ENCODE peak calls at places on chromosomes 12 and 14, in five cellular contexts. Y is fibroblast of pulmonary artery, C is bronchial epithelial cell, H is psoas muscle, Q is tibial artery. R is an unnamed sample.

GRCh38 chr12:38118632-38119031 is 197.9 kb upstream of the ALG10B start:
- DNase-seq in Y (no peak), Q (no peak), C (no peak), H (no peak), R (no peak)

GRCh38 chr12:98799411-98799810 is 154.3 kb downstream of the APAF1 start:
- DNase-seq in Y (no peak), C (no peak), Q (no peak), H (no peak), R (no peak)

GRCh38 chr12:121811434-121812319 is 7.9 kb downstream of the SETD1B start:
- DNase-seq in Q (no peak), H (peak), C (no peak), Y (peak), R (peak)

GRCh38 chr12:19669793-19670192 is 230.5 kb downstream of the AEBP2 start:
- DNase-seq in Q (no peak), H (no peak), C (peak), Y (no peak), R (no peak)

GRCh38 chr12:52217223-52217622 is 15.8 kb upstream of the KRT7 start:
- DNase-seq in C (peak), Y (no peak), Q (no peak), H (peak), R (peak)

GRCh38 chr14:92511472-92512247 is 1.9 kb upstream of the RIN3 start:
- DNase-seq in C (peak), H (no peak), Y (peak), Q (no peak), R (no peak)

GRCh38 chr14:92204792-92205191 is 83.0 kb downstream of the CPSF2 start:
- DNase-seq in Y (no peak), C (no peak), H (no peak), Q (no peak), R (no peak)

GRCh38 chr12:104314242-104314614 is 10.7 kb downstream of the EID3 start:
- DNase-seq in C (peak), Y (peak), Q (no peak), H (no peak), R (no peak)

GRCh38 chr14:72962829-72963312 is 36.6 kb downstream of the DCAF4 start:
- DNase-seq in C (peak), H (no peak), Y (peak), Q (no peak), R (peak)

GRCh38 chr12:120015313-120015712 is 26.3 kb downstream of the BICDL1 start:
- DNase-seq in Q (no peak), C (no peak), H (no peak), Y (no peak), R (no peak)

GRCh38 chr12:62400135-62400534 is 66.5 kb upstream of the MON2 start:
- DNase-seq in Y (no peak), Q (no peak), C (no peak), H (no peak), R (no peak)

GRCh38 chr12:98514984-98515367 is 414 bp upstream of the TMPO start:
- DNase-seq in Q (no peak), H (no peak), Y (no peak), C (no peak), R (no peak)

GRCh38 chr14:51454351-51454750 is 197.4 kb upstream of the FRMD6 start:
- DNase-seq in H (no peak), Q (no peak), C (no peak), Y (no peak), R (no peak)

GRCh38 chr14:53338192-53338591 is 185.1 kb upstream of the DDHD1 start:
- DNase-seq in H (no peak), Y (peak), C (no peak), Q (no peak), R (no peak)

GRCh38 chr12:9808531-9808930 is 18.8 kb upstream of the KLRF1 start:
- DNase-seq in Y (no peak), H (no peak), Q (no peak), C (peak), R (no peak)

GRCh38 chr12:122965356-122965755 is 907 bp downstream of the ABCB9 start:
- DNase-seq in H (no peak), Q (no peak), Y (no peak), C (no peak), R (no peak)

GRCh38 chr14:37251778-37252177 is 54.0 kb downstream of the MIPOL1 start:
- DNase-seq in Q (no peak), H (no peak), C (no peak), Y (no peak), R (no peak)

GRCh38 chr14:34374998-34375740 is 86.9 kb downstream of the SPTSSA start:
- DNase-seq in C (peak), H (no peak), Y (no peak), Q (no peak), R (no peak)

GRCh38 chr12:93243689-93244513 is 133.8 kb upstream of the NUDT4 start:
- DNase-seq in C (peak), Y (peak), Q (peak), H (no peak), R (peak)

GRCh38 chr12:89999699-90000505 is 291.3 kb upstream of the ATP2B1 start:
- DNase-seq in C (no peak), Q (no peak), Y (peak), H (no peak), R (no peak)

GRCh38 chr14:87883750-87884149 is 109.2 kb downstream of the GALC start:
- DNase-seq in H (no peak), Q (no peak), C (no peak), Y (no peak), R (no peak)

GRCh38 chr12:47742253-47742825 is 16.3 kb downstream of the RAPGEF3 start:
- DNase-seq in H (peak), C (peak), Q (peak), Y (peak), R (peak)

GRCh38 chr12:47744005-47744651 is 14.6 kb downstream of the RAPGEF3 start:
- DNase-seq in Q (no peak), H (no peak), Y (no peak), C (peak), R (no peak)

GRCh38 chr12:47741340-47741703 is 16.0 kb upstream of the ENDOU start:
- DNase-seq in Y (no peak), Q (peak), C (no peak), H (peak), R (peak)

GRCh38 chr12:47744778-47745436 is 13.8 kb downstream of the RAPGEF3 start:
- DNase-seq in Q (no peak), H (no peak), Y (no peak), C (no peak), R (no peak)

DNA sequence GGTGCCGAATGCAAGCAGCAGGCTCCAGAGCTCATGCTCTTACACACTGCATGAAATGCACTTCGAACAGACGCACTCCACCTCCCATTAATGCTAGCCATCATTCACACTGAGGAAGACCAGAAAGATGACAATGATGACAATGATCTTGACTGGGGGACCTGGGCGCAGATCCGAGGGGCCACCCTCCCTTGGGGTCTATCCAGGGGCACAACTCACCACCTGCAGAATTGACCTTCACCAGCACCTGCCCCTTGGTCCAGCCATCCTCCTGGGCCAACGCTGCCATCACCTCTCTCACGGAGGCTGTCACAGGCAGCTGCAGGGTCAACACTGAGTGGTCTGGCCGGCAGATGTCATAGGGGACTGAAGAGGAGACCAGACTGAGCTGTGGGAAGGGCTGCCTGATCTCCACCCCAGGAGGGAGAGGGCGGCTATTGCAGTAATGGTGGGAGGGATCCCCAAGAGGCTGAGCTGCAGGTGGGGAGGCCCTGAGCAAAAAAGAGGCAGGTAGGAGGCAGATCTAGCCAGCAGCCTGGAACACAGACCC is 15.3 kb downstream of the RAPGEF3 start:
- DNase-seq in Y (no peak), Q (no peak), C (no peak), H (no peak), R (no peak)
- H3K4me3 ChIP-seq in Y (no peak), Q (no peak), C (no peak), H (no peak), R (no peak)

GRCh38 chr12:31117203-31118011 is 43.7 kb downstream of the DDX11 start:
- DNase-seq in C (peak), Y (no peak), Q (no peak), H (no peak), R (peak)

GRCh38 chr12:31118347-31118830 is 44.7 kb downstream of the DDX11 start:
- DNase-seq in H (no peak), C (no peak), Y (no peak), Q (no peak), R (no peak)

GRCh38 chr12:31120392-31121008 is 46.8 kb downstream of the DDX11 start:
- DNase-seq in Q (no peak), C (no peak), H (no peak), Y (no peak), R (no peak)

GRCh38 chr12:31119531-31120211 is 46.0 kb downstream of the DDX11 start:
- DNase-seq in Y (no peak), H (no peak), Q (no peak), C (no peak), R (no peak)

GRCh38 chr12:31118831-31119530 is 45.3 kb downstream of the DDX11 start:
- DNase-seq in C (no peak), H (no peak), Y (no peak), Q (no peak), R (no peak)
- H3K4me3 ChIP-seq in C (no peak), H (peak), Y (no peak), Q (peak), R (no peak)

GRCh38 chr14:61567838-61568571 is 127.3 kb upstream of the HIF1A start:
- DNase-seq in Q (peak), H (no peak), C (no peak), Y (no peak), R (peak)
- H3K4me3 ChIP-seq in Q (peak), H (peak), C (no peak), Y (no peak), R (no peak)

GRCh38 chr12:111064982-111065381 is 144.6 kb upstream of the MYL2 start:
- DNase-seq in Q (no peak), H (no peak), C (no peak), Y (no peak), R (no peak)

GRCh38 chr12:111069886-111070285 is 149.5 kb upstream of the MYL2 start:
- DNase-seq in Q (no peak), H (no peak), C (no peak), Y (no peak), R (no peak)

GRCh38 chr12:111066744-111067437 is 146.5 kb upstream of the MYL2 start:
- DNase-seq in H (no peak), Y (no peak), C (peak), Q (no peak), R (peak)

GRCh38 chr12:111067498-111067897 is 147.1 kb upstream of the MYL2 start:
- DNase-seq in Q (no peak), Y (no peak), H (no peak), C (peak), R (no peak)

GRCh38 chr12:111068281-111068680 is 147.9 kb upstream of the MYL2 start:
- DNase-seq in Y (no peak), Q (no peak), C (no peak), H (no peak), R (no peak)
- H3K4me3 ChIP-seq in Y (no peak), Q (no peak), C (no peak), H (no peak), R (no peak)

GRCh38 chr12:96425973-96426372 is 25.7 kb upstream of the CDK17 start:
- DNase-seq in Y (peak), H (no peak), C (peak), Q (no peak), R (no peak)

GRCh38 chr12:96424601-96425000 is 24.4 kb upstream of the CDK17 start:
- DNase-seq in C (no peak), Y (no peak), Q (no peak), H (no peak), R (no peak)

GRCh38 chr12:96425321-96425720 is 25.1 kb upstream of the CDK17 start:
- DNase-seq in Y (peak), H (no peak), Q (no peak), C (peak), R (no peak)

GRCh38 chr12:96431067-96431466 is 30.8 kb upstream of the CDK17 start:
- DNase-seq in Q (no peak), H (no peak), Y (no peak), C (no peak), R (no peak)

DNA sequence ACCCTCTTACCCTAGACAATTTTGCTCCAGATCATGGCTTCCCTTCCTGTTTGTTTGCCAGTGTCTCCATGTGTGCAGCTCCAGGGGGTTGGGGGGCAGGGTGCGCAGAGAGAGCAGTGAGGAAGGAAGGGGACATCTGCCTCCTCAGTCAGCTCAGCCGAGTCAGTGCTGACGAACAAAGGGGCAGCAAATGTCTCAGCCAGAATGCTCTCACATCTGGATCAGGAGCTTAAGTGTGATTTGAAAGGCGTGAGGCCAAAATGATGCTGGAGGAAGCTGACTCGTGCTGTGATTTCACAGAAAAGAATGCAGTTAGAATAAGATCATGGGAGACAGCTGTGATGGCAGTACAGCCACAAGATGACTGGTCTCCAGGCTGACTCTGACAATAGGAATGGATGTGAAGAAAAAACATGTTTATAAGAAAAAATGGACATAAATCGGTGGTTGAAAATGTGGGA is 27.1 kb upstream of the CDK17 start:
- DNase-seq in Y (peak), Q (peak), H (peak), C (peak), R (peak)
- H3K4me3 ChIP-seq in Y (peak), Q (no peak), H (no peak), C (peak), R (no peak)